ENCODE peak calls at places on chromosomes 12 and 14, in five cellular contexts. B is keratinocyte, K is tibial nerve, T is breast epithelium, O is neural progenitor cell. M is an unnamed sample. For H3K27me3, the result is how much of the 10 kb centered on the place peaks cover.

GRCh38 chr14:69299286-69300035 is 39.5 kb downstream of the GALNT16 start:
- DNase-seq in B (no peak), O (peak), T (no peak), K (no peak), M (no peak)

GRCh38 chr14:36068777-36069534 is 107.6 kb downstream of the PTCSC3 start:
- DNase-seq in T (no peak), K (no peak), O (no peak), B (peak), M (no peak)

GRCh38 chr14:52926994-52927393 is 23.9 kb downstream of the FERMT2 start:
- DNase-seq in K (no peak), B (no peak), T (no peak), O (no peak), M (no peak)

GRCh38 chr12:113794774-113795173 is 171.4 kb downstream of the RBM19 start:
- DNase-seq in B (no peak), T (no peak), K (no peak), O (no peak), M (no peak)

GRCh38 chr12:6434205-6435180 is 10.3 kb upstream of the CD27 start:
- DNase-seq in T (no peak), B (no peak), K (no peak), O (no peak), M (no peak)

GRCh38 chr12:75986001-75986739 is 45.4 kb downstream of the PHLDA1 start:
- DNase-seq in K (no peak), O (no peak), T (no peak), B (no peak), M (no peak)

GRCh38 chr12:39505562-39505961 is 62.6 kb upstream of the KIF21A start:
- DNase-seq in B (no peak), O (no peak), T (no peak), K (no peak), M (no peak)

GRCh38 chr12:2796187-2796663 is 1.5 kb downstream of the FKBP4 start:
- DNase-seq in O (peak), B (no peak), K (no peak), T (no peak), M (no peak)

GRCh38 chr12:125262866-125263265 is 197.6 kb downstream of the AACS start:
- DNase-seq in B (no peak), T (no peak), K (no peak), O (peak), M (no peak)

GRCh38 chr14:72404998-72405397 is 472.8 kb downstream of the RGS6 start:
- DNase-seq in B (no peak), K (no peak), T (no peak), O (peak), M (no peak)

GRCh38 chr12:124939428-124940142 is 25.1 kb upstream of the UBC start:
- DNase-seq in O (peak), T (peak), B (no peak), K (peak), M (peak)

GRCh38 chr12:100229036-100229635 is 28.5 kb downstream of the ACTR6 start:
- DNase-seq in T (no peak), B (peak), O (no peak), K (no peak), M (no peak)

GRCh38 chr12:107318804-107319535 is 225.6 kb upstream of the CRY1 start:
- DNase-seq in B (no peak), O (peak), T (peak), K (no peak), M (no peak)

GRCh38 chr12:98371419-98371818 is 144.0 kb upstream of the TMPO start:
- DNase-seq in O (no peak), T (no peak), K (no peak), B (no peak), M (no peak)

GRCh38 chr12:97927991-97928390 is 465.4 kb downstream of the RMST start:
- DNase-seq in B (no peak), T (no peak), K (no peak), O (no peak), M (no peak)

GRCh38 chr12:132492951-132493350 is 3.0 kb downstream of the FBRSL1 start:
- DNase-seq in B (no peak), O (no peak), K (no peak), T (no peak), M (no peak)

GRCh38 chr12:14900521-14901227 is 15.0 kb upstream of the MGP start:
- DNase-seq in O (no peak), T (no peak), B (no peak), K (no peak), M (no peak)

GRCh38 chr14:96104469-96105057 is 65.4 kb downstream of the C14orf132 start:
- DNase-seq in O (no peak), T (peak), K (peak), B (no peak), M (no peak)

GRCh38 chr14:35687335-35687939 is 121.7 kb downstream of the RALGAPA1 start:
- DNase-seq in T (no peak), O (peak), K (no peak), B (no peak), M (peak)

GRCh38 chr14:100690672-100691071 is 36.0 kb upstream of the DLK1 start:
- DNase-seq in K (no peak), O (no peak), T (no peak), B (no peak), M (no peak)

GRCh38 chr12:91127751-91128150 is 16.5 kb upstream of the LUM start:
- DNase-seq in K (no peak), O (no peak), B (no peak), T (no peak), M (no peak)

GRCh38 chr14:105117257-105117646 is 51.3 kb downstream of the JAG2 start:
- DNase-seq in B (no peak), K (no peak), O (no peak), T (no peak), M (no peak)

GRCh38 chr12:2613674-2614073 is 181.1 kb upstream of the FKBP4 start:
- DNase-seq in O (no peak), B (peak), K (no peak), T (no peak), M (no peak)

GRCh38 chr14:55327179-55327578 is 56.0 kb downstream of the FBXO34 start:
- DNase-seq in B (no peak), K (no peak), O (no peak), T (no peak), M (no peak)

GRCh38 chr14:91374897-91375747 is 42.5 kb downstream of the CCDC88C start:
- DNase-seq in K (no peak), T (no peak), O (peak), B (no peak), M (peak)

GRCh38 chr12:125184213-125184952 is 119.1 kb downstream of the AACS start:
- DNase-seq in O (peak), K (no peak), T (no peak), B (no peak), M (no peak)

GRCh38 chr14:42192659-42193425 is 586.2 kb downstream of the LRFN5 start:
- DNase-seq in O (no peak), K (no peak), B (no peak), T (no peak), M (no peak)

GRCh38 chr12:131855521-131856142 is 27.4 kb downstream of the MMP17 start:
- DNase-seq in O (no peak), T (no peak), B (no peak), K (no peak), M (no peak)

GRCh38 chr12:87021400-87021799 is 765.2 kb upstream of the MGAT4C start:
- DNase-seq in T (no peak), K (no peak), B (no peak), O (no peak), M (no peak)

GRCh38 chr14:101449114-101449513 is 112.2 kb upstream of the DIO3 start:
- DNase-seq in O (no peak), B (no peak), T (no peak), K (no peak), M (no peak)

GRCh38 chr12:22459872-22460490 is 84.4 kb downstream of the C2CD5 start:
- DNase-seq in B (peak), T (no peak), O (peak), K (no peak), M (no peak)

GRCh38 chr14:105843444-105844046 is 317.2 kb downstream of the TMEM121 start:
- DNase-seq in T (no peak), O (no peak), K (no peak), B (no peak), M (no peak)

GRCh38 chr12:6944381-6945186 is 762 bp downstream of the C12orf57 start:
- DNase-seq in T (peak), B (no peak), O (peak), K (peak), M (peak)

GRCh38 chr14:24964048-24964447 is 85.9 kb downstream of the STXBP6 start:
- DNase-seq in K (no peak), B (no peak), T (no peak), O (peak), M (no peak)

GRCh38 chr14:64758025-64758521 is 53.8 kb downstream of the PLEKHG3 start:
- DNase-seq in T (no peak), K (no peak), O (no peak), B (peak), M (peak)

GRCh38 chr12:115916910-115917668 is 360.4 kb downstream of the MED13L start:
- DNase-seq in K (peak), B (peak), O (peak), T (peak), M (peak)
- H3K4me3 ChIP-seq in K (no peak), B (peak), O (peak), T (peak), M (no peak)

DNA sequence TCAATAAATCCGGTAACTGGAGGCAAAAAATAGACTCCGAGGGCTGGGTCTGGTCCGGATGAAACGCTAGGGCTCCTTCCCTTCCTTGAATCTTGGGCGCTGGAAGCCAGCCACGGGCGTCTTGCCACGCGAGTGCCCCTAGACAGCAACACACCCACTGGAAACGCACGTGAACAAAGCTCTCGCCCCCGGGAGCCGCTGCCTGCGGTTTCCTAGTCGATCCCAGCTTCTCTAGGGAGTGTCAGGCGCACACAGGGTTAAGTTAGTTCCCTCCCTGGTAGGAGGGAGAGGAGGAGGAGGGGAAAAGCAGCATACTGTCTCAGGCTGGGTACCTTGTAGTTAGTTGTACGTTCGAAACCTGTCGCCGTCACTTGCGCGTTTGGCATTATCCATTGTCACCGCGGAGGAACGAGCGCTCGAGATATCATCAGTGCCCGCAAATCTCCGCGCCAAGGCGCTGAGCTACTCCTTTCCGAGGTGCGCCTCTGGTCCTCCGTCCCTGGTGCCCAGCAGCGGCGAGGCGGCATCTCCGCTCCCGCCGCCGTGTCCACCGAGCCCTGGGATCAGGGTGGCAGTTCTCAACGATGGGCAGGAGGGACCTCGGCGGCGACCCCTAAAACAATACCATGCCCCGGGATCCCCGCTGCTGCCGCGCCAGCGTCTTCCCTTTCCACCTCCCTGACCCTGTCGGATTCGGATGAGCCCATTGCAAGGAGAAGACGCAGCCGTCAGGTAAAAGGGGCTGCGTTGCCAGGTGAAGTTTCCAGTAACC is at the start of gene FLRT2:
- DNase-seq in K (peak), B (no peak), T (no peak), O (peak), M (no peak)
- H3K27me3 ChIP-seq in K (under half), B (under half), T (half or more), O (half or more), M (under half)

DNA sequence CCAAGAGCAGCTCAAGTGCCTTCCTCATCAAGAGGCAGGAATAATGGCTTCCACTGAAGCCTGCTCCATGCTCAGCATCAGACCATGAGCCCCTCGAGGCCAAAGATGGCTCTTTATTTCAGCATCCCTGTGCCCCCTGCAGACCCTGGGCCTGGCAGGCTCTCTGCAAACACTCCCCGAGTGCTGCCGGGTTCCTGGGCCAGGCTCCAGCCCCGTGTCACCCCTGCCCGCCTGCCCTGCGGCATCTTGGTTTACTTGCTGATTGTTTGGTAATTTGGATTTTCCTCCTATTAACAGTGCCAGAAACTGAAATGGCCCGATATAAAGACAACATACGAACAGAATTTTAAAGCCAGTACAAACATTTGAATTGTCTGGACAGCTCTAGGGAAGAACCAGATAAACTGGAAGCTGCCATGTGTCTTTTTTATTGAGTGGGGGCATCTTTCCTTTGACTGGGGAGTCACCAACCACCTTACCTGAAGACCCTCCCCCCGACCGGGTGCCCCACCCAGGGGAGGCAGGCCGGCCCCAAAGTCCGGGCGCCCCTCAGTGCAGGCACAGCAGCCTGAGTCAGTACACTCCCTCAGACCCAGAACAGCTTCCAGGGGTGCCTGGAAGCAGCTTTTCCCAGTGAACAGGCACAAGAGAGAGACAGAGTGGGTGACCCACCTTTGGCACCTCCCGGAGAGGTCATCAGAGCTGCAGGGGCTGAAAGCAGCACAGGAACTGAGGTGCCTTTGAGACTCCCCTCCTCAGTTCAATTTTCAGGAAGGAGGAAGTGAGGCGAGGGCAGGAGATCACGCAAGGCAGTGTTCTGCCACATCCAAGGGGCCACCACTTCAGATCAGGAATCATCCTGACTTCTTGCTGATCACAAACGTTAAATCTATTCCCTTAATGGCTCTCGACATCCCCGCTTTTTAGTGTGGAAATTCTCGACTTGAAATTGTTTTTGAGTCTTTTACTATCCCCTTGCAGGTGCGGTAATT is 30.6 kb downstream of the ITPK1 start:
- DNase-seq in O (no peak), T (no peak), B (no peak), K (no peak), M (no peak)
- H3K27ac ChIP-seq in O (no peak), T (no peak), B (peak), K (peak), M (no peak)

DNA sequence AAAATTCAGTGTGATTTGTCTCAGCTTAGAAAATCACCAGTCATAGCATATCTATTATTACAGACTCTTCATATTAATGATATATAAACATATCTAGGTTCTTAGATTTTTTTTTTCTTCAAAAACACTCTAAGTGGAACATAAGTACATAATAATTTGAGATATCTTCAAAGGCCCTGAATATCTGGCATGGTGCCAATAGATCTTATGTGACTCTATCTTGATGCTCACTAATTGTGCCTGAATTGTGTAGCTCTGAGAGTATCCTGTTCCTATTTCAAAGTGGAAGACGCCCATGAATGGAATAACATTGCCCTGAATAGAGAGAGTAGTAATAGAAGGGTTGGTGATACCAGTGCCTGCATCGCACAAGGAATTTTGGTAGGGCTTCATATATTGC is 1312.7 kb upstream of the USP15 start:
- DNase-seq in K (no peak), O (no peak), T (no peak), B (no peak), M (no peak)
- H3K4me3 ChIP-seq in K (no peak), O (no peak), T (no peak), B (no peak), M (no peak)

DNA sequence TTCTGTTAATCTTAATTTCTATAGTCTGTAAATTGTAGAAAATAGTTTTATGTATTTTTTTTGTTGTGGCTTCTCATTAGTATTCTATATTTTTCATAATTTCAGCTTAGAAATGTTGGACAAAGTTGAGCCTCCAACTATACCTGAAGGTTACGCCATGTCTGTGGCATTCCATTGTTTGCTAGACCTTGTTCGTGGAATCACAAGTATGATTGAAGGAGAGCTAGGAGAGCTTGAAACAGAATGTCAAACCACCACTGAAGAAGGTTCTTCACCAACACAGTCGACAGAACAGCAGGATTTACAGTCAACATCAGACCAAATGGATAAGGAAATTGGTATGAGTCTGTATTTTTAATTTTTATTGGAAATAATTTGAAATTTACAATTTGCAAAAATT is 65.7 kb downstream of the MON2 start:
- DNase-seq in T (no peak), O (no peak), B (no peak), K (no peak), M (no peak)
- H3K27me3 ChIP-seq in T (under half), O (under half), B (under half), K (under half), M (under half)

GRCh38 chr14:61151276-61151675 is 129.9 kb downstream of the TMEM30B start:
- DNase-seq in B (no peak), T (no peak), O (no peak), K (no peak), M (no peak)
- H3K27ac ChIP-seq in B (no peak), T (no peak), O (no peak), K (peak), M (no peak)

GRCh38 chr14:59464651-59465569 is at the start of gene GPR135:
- DNase-seq in B (no peak), K (peak), T (peak), O (peak), M (peak)
- H3K4me3 ChIP-seq in B (peak), K (peak), T (peak), O (peak), M (peak)

GRCh38 chr14:56857206-56857605 is 46.9 kb upstream of the OTX2 start:
- DNase-seq in B (no peak), O (no peak), T (no peak), K (no peak), M (no peak)

GRCh38 chr14:56855891-56856461 is 45.7 kb upstream of the OTX2 start:
- DNase-seq in B (no peak), O (peak), K (no peak), T (no peak), M (no peak)

GRCh38 chr14:56854325-56854724 is 44.0 kb upstream of the OTX2 start:
- DNase-seq in T (no peak), B (no peak), K (no peak), O (no peak), M (no peak)

GRCh38 chr14:56860441-56860840 is 50.2 kb upstream of the OTX2 start:
- DNase-seq in B (no peak), O (no peak), T (no peak), K (no peak), M (no peak)

DNA sequence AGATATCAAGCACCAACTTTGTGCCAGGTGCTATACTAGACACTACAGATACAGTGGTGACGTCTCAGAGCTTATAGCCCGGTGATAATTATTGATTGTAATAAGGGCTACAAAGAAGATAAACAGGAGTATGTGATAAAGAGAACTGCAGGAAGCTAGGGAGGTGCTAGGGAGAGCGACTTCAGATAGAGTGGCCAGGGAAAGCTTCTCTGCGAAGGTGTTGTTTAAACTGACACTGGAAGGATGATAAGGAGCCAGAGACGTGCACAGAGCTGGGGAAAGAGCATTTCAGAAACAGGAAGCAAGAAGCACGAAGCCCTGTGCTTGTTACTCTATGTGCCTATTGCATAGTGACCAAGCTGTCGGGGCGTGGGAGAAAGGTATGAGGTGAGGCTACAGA is 48.1 kb upstream of the OTX2 start:
- DNase-seq in O (no peak), K (no peak), T (no peak), B (no peak), M (no peak)
- H3K27me3 ChIP-seq in O (under half), K (under half), T (under half), B (under half), M (under half)

M was measured in CD8-positive, alpha-beta T cell.